ENCODE peak calls at places on chromosomes 16 and 17, in four cellular contexts. B is GM12892, Q is neural progenitor cell, M is epithelial cell of esophagus. H is an unnamed sample.

GRCh38 chr16:83937922-83938875 is 14.8 kb upstream of the OSGIN1 start:
- DNase-seq in Q (no peak), M (peak), B (no peak), H (no peak)

GRCh38 chr17:70040336-70040735 is 34.7 kb upstream of the KCNJ16 start:
- DNase-seq in Q (no peak), B (no peak), M (peak), H (no peak)

GRCh38 chr17:78805301-78805700 is 23.2 kb upstream of the CYTH1 start:
- DNase-seq in M (no peak), Q (no peak), B (no peak), H (no peak)

GRCh38 chr17:725746-726145 is 6.7 kb upstream of the TLCD3A start:
- DNase-seq in M (peak), B (no peak), Q (no peak), H (no peak)

GRCh38 chr17:32192379-32192778 is 50.1 kb downstream of the RHOT1 start:
- DNase-seq in Q (no peak), B (no peak), M (no peak), H (no peak)

GRCh38 chr16:2779151-2779920 is 2.3 kb upstream of the ELOB start:
- DNase-seq in M (no peak), B (no peak), Q (peak), H (no peak)

GRCh38 chr17:50269477-50270429 is 4.5 kb upstream of the TMEM92 start:
- DNase-seq in Q (peak), M (peak), B (peak), H (peak)

GRCh38 chr17:72099919-72100318 is 20.9 kb upstream of the SOX9 start:
- DNase-seq in B (no peak), M (peak), Q (no peak), H (no peak)

GRCh38 chr17:54992797-54993639 is 24.5 kb downstream of the STXBP4 start:
- DNase-seq in Q (peak), B (no peak), M (peak), H (peak)

GRCh38 chr16:53091508-53092211 is 36.9 kb downstream of the CHD9 start:
- DNase-seq in M (peak), B (no peak), Q (peak), H (peak)

GRCh38 chr16:20181386-20181785 is 107.7 kb upstream of the GPR139 start:
- DNase-seq in Q (no peak), M (no peak), B (no peak), H (no peak)

GRCh38 chr16:2977440-2977839 is 2.8 kb downstream of the PKMYT1 start:
- DNase-seq in B (no peak), Q (no peak), M (no peak), H (no peak)

GRCh38 chr17:57295526-57296023 is 39.3 kb downstream of the MSI2 start:
- DNase-seq in Q (no peak), M (no peak), B (no peak), H (no peak)

GRCh38 chr17:33163827-33164555 is 129.1 kb downstream of the ASIC2 start:
- DNase-seq in B (no peak), M (peak), Q (no peak), H (no peak)

GRCh38 chr16:12546918-12547607 is 256.6 kb downstream of the CPPED1 start:
- DNase-seq in M (no peak), Q (no peak), B (peak), H (peak)

GRCh38 chr17:74970395-74970794 is 2.2 kb downstream of the HID1 start:
- DNase-seq in M (no peak), B (no peak), Q (no peak), H (no peak)

GRCh38 chr16:67030221-67030962 is 1.4 kb downstream of the CBFB start:
- DNase-seq in M (no peak), Q (no peak), B (no peak), H (no peak)

GRCh38 chr17:15291674-15292361 is 26.7 kb upstream of the PMP22 start:
- DNase-seq in B (no peak), M (no peak), Q (no peak), H (no peak)

GRCh38 chr17:44887016-44887415 is 12.2 kb downstream of the EFTUD2 start:
- DNase-seq in Q (no peak), M (no peak), B (no peak), H (no peak)

GRCh38 chr16:86088816-86089215 is 189.9 kb downstream of the IRF8 start:
- DNase-seq in M (no peak), Q (no peak), B (no peak), H (no peak)

GRCh38 chr17:39461911-39462641 is 790 bp downstream of the CDK12 start:
- DNase-seq in B (no peak), M (no peak), Q (no peak), H (no peak)

GRCh38 chr16:6317924-6318323 is 1014.7 kb upstream of the RBFOX1 start:
- DNase-seq in Q (peak), B (no peak), M (no peak), H (no peak)

GRCh38 chr16:29922326-29922725 is 3.7 kb downstream of the KCTD13 start:
- DNase-seq in Q (no peak), B (no peak), M (no peak), H (no peak)

GRCh38 chr16:68626557-68626956 is 18.6 kb upstream of the CDH3 start:
- DNase-seq in M (no peak), B (no peak), Q (no peak), H (no peak)

GRCh38 chr16:28192811-28193529 is 18.8 kb downstream of the XPO6 start:
- DNase-seq in B (peak), Q (no peak), M (no peak), H (peak)

GRCh38 chr16:78376452-78376851 is 277.0 kb downstream of the WWOX start:
- DNase-seq in B (no peak), Q (no peak), M (no peak), H (no peak)

GRCh38 chr16:11668590-11669379 is 530 bp downstream of the SNN start:
- DNase-seq in Q (peak), B (no peak), M (no peak), H (no peak)

GRCh38 chr16:85185281-85185680 is 73.0 kb upstream of the CIBAR2 start:
- DNase-seq in Q (no peak), B (no peak), M (no peak), H (no peak)

H was measured in MV-4-11.